ENCODE peak calls at places on chromosomes 2 and 18, in four cellular contexts. E is H1, U is K562, M is GM12892. N is an unnamed sample.

GRCh38 chr2:176071330-176072291 is 12.2 kb downstream of the EVX2 start:
- DNase-seq in U (no peak), E (peak; percentile 54), M (no peak), N (no peak)

GRCh38 chr2:201966691-201967388 is 66.8 kb upstream of the FZD7 start:
- DNase-seq in M (no peak), E (no peak), U (no peak), N (no peak)

GRCh38 chr2:204645018-204645775 is 99.9 kb downstream of the PARD3B start:
- DNase-seq in E (no peak), U (no peak), M (no peak), N (no peak)

GRCh38 chr2:130819915-130820861 is 16.5 kb upstream of the ARHGEF4 start:
- DNase-seq in M (no peak), U (no peak), E (peak; percentile 72), N (no peak)

GRCh38 chr2:182553483-182553882 is 126.6 kb upstream of the PDE1A start:
- DNase-seq in E (no peak), M (peak; percentile 9), U (no peak), N (peak; percentile 6)

GRCh38 chr18:23270999-23271680 is 135.9 kb downstream of the CABLES1 start:
- DNase-seq in M (no peak), U (no peak), E (no peak), N (no peak)

GRCh38 chr2:58734365-58734764 is 493.2 kb upstream of the FANCL start:
- DNase-seq in E (no peak), U (no peak), M (no peak), N (no peak)

GRCh38 chr2:152620218-152620617 is 97.0 kb downstream of the PRPF40A start:
- DNase-seq in U (no peak), M (no peak), E (no peak), N (no peak)

GRCh38 chr2:217142649-217143266 is 282.9 kb upstream of the TNP1 start:
- DNase-seq in U (no peak), M (no peak), E (peak; percentile 82), N (no peak)

GRCh38 chr2:110771549-110772382 is 39.4 kb downstream of the ACOXL start:
- DNase-seq in E (no peak), M (no peak), U (no peak), N (no peak)

GRCh38 chr2:108918156-108918845 is 70.7 kb downstream of the EDAR start:
- DNase-seq in M (no peak), E (no peak), U (no peak), N (no peak)

GRCh38 chr2:46329803-46330775 is 32.9 kb downstream of the EPAS1 start:
- DNase-seq in U (no peak), E (no peak), M (no peak), N (no peak)

GRCh38 chr2:43220982-43221659 is 5.3 kb downstream of the ZFP36L2 start:
- DNase-seq in U (peak; percentile 31), E (peak; percentile 62), M (no peak), N (no peak)

GRCh38 chr2:44777542-44777941 is 164.0 kb upstream of the SIX3 start:
- DNase-seq in E (no peak), U (peak; percentile 35), M (no peak), N (no peak)

GRCh38 chr18:46412831-46413371 is 244.1 kb downstream of the LOXHD1 start:
- DNase-seq in E (no peak), U (no peak), M (no peak), N (no peak)

GRCh38 chr2:26018184-26018716 is 15.6 kb upstream of the RAB10 start:
- DNase-seq in M (no peak), U (peak; percentile 78), E (peak; percentile 53), N (no peak)

GRCh38 chr2:106782658-106783057 is 103.3 kb downstream of the ST6GAL2 start:
- DNase-seq in E (no peak), M (no peak), U (no peak), N (no peak)

GRCh38 chr2:227407601-227408089 is 19.9 kb upstream of the SCYGR1 start:
- DNase-seq in U (no peak), M (no peak), E (no peak), N (no peak)

GRCh38 chr2:96802281-96802595 is 13.8 kb upstream of the CNNM3 start:
- DNase-seq in E (no peak), M (no peak), U (no peak), N (no peak)

GRCh38 chr2:226185613-226186211 is 613.9 kb downstream of the IRS1 start:
- DNase-seq in M (no peak), U (no peak), E (no peak), N (no peak)

GRCh38 chr2:228522276-228522675 is 340.8 kb upstream of the SPHKAP start:
- DNase-seq in E (no peak), M (no peak), U (no peak), N (no peak)

GRCh38 chr18:9708057-9708881 is at the start of gene RAB31:
- DNase-seq in U (peak; percentile 97), M (peak; percentile 53), E (peak; percentile 66), N (peak; percentile 51)

GRCh38 chr18:54338230-54338629 is 19.4 kb downstream of the STARD6 start:
- DNase-seq in E (no peak), M (no peak), U (no peak), N (no peak)

GRCh38 chr2:201964631-201965206 is 68.9 kb upstream of the FZD7 start:
- DNase-seq in U (no peak), M (no peak), E (no peak), N (no peak)

DNA sequence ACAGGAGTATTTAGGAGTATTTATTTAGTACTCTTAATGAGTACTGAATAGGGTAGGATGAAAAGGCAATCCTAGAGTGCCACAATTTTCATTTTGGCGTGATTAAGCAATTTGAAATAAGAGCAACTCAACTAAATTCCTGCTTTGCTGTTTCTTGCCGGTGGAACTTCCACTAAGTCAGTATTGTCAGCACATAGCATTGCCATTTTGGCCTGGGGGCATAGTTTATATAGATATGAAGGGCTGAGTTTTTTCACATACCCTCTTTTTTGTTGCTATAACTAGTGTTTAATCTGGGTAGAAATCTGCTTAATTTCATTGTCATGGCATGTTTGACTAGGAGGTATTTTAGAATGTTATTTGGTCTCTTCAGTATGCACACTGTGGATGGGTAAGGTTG is 1.9 kb downstream of the GTF2A1L start:
- DNase-seq in U (no peak), E (no peak), M (no peak), N (no peak)
- TF ChIP-seq POLR2A in U (no peak), E (no peak), M (no peak), N (no peak)

DNA sequence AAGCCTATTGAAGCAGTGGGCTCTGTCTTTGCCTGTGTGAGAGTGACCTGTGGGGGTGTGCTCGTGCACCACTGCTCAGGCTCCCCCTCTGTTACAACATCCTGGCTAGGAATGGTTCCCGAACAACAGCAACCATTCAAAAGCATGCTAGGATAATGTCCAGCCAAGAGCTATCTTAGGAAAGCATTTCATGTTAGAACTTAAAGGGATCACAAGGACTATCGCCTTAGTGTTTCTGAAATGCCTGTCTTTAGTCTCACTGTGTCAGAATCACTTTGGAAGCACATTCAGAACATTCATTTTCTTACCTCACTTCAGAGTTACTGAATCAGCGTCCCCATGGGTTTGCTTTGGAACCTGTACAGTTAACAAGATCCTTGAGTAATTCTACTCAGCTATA is 134.9 kb upstream of the DSEL start:
- DNase-seq in U (no peak), E (no peak), M (no peak), N (no peak)
- TF ChIP-seq TAF1 in U (no peak), E (no peak), M (no peak), N (no peak)

GRCh38 chr2:20449501-20450200 is 2.8 kb downstream of the RHOB start:
- DNase-seq in M (no peak), E (no peak), U (no peak), N (no peak)
- TF ChIP-seq POLR2A in M (peak; percentile 2), E (peak; percentile 22), U (no peak), N (no peak)

GRCh38 chr2:178064051-178064450 is 8.5 kb downstream of the PDE11A start:
- DNase-seq in M (no peak), U (no peak), E (no peak), N (no peak)

GRCh38 chr2:178057179-178057578 is 15.4 kb downstream of the PDE11A start:
- DNase-seq in U (no peak), E (no peak), M (no peak), N (no peak)

GRCh38 chr2:178059656-178060055 is 12.9 kb downstream of the PDE11A start:
- DNase-seq in U (no peak), E (no peak), M (no peak), N (no peak)

GRCh38 chr2:178056345-178056744 is 16.2 kb downstream of the PDE11A start:
- DNase-seq in U (no peak), M (no peak), E (no peak), N (no peak)

GRCh38 chr2:178059111-178059510 is 13.5 kb downstream of the PDE11A start:
- DNase-seq in M (no peak), U (no peak), E (no peak), N (no peak)
- TF ChIP-seq TAF1 in M (no peak), U (no peak), E (no peak), N (no peak)

DNA sequence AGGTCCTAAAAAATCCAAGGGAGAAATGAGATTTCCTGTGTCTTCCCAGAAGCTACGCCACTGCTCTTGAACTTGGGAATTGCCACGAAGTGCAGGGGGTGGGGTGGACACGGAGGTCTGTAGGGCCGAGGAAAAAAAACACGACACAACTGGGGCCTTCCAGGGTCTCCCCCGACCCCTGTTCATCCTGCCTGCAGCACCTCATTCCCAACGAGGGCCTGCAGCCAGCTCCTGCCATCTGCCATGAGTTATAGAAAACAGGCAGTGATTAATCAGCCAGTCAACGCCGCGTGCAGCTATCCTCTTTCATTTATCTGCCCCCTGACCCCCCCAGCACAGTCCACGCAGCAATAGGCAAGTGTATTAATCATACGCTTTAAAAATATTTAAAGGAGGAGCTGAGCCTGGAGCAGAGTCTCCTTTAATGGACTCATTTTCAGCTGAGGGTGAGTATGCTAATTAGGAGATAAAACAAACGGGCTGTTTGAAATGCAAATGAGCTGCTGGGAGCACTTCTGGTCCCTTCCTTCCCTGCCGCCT is 209.9 kb downstream of the TFCP2L1 start:
- DNase-seq in M (no peak), U (peak; percentile 83), E (peak; percentile 78), N (peak; percentile 54)
- TF ChIP-seq POLR2A in M (peak; percentile 100), U (peak; percentile 100), E (peak; percentile 100), N (peak; percentile 100)

GRCh38 chr2:133651861-133652260 is 83.6 kb upstream of the NCKAP5 start:
- DNase-seq in U (no peak), E (no peak), M (no peak), N (no peak)

GRCh38 chr2:133653116-133653515 is 84.9 kb upstream of the NCKAP5 start:
- DNase-seq in E (no peak), U (no peak), M (no peak), N (no peak)

GRCh38 chr2:133655565-133656113 is 87.4 kb upstream of the NCKAP5 start:
- DNase-seq in U (no peak), M (no peak), E (no peak), N (no peak)

GRCh38 chr2:133657591-133657990 is 89.3 kb upstream of the NCKAP5 start:
- DNase-seq in U (no peak), M (no peak), E (no peak), N (no peak)

DNA sequence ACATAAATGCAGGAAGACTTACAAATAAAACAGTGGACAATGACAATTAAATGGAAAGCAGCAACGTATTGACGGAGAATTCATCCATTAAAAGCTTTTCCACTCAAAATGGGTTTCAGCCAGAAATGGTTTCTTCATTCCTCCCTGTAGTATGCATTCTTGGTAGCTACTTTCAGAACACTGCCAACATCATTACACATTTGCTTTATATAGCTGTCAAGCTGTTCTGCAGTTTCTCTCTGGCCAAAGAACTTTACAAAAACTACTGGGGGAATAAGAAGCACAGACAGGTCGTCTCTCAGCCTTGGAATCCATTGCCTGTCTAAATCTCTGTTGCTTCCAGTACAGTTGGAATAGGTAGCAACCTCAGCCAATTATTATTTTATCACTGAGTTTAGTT is 84.1 kb upstream of the NCKAP5 start:
- DNase-seq in E (no peak), M (no peak), U (no peak), N (no peak)
- TF ChIP-seq TAF1 in E (no peak), M (no peak), U (no peak), N (no peak)

N was measured in GM12891.